ENCODE peak calls at places on chromosomes 5 and 9, in ten cellular contexts. H is ecto neural progenitor cell; S is natural killer cell treated with Interleukin-12 subunit alpha and Interleukin-12 subunit beta and Interleukin-15 and Interleukin-18, amount 100 ng/mL, for 72 hours; V is endodermal cell; X is H54; D is Kasumi-1; N is NCI-H1105; W is stimulated activated naive CD4-positive, alpha-beta T cell; F is NAMALWA; Y is stimulated activated CD4-positive, alpha-beta T cell treated with anti-CD3 and anti-CD28 coated beads, Interleukin-12 subunit alpha, Interleukin-12 subunit beta, amount 100 ng/mL, for 4 hours. O is an unnamed sample.

GRCh38 chr5:6495433-6496206 is 47.0 kb downstream of the UBE2QL1 start:
- DNase-seq in D (no peak), W (no peak), X (no peak), S (peak; percentile 29), H (no peak), F (no peak), V (no peak), Y (no peak), N (no peak), O (no peak)

GRCh38 chr5:96927008-96927407 is 8.9 kb upstream of the LNPEP start:
- DNase-seq in D (no peak), H (no peak), W (no peak), F (no peak), V (no peak), N (no peak), Y (no peak), X (no peak), S (no peak), O (no peak)

GRCh38 chr5:56585466-56585865 is 229.9 kb upstream of the MAP3K1 start:
- DNase-seq in D (no peak), S (no peak), X (no peak), W (no peak), F (no peak), Y (no peak), V (no peak), N (no peak), H (no peak), O (no peak)

GRCh38 chr5:11248958-11249357 is 487.9 kb upstream of the DAP start:
- DNase-seq in H (no peak), Y (no peak), D (peak; percentile 10), F (no peak), X (no peak), S (no peak), W (no peak), N (no peak), V (no peak), O (no peak)

GRCh38 chr5:95988094-95988493 is 26.4 kb upstream of the ELL2 start:
- DNase-seq in F (no peak), X (no peak), H (no peak), Y (no peak), S (no peak), W (no peak), D (no peak), V (no peak), N (no peak), O (no peak)

GRCh38 chr5:174281855-174282254 is 236.3 kb downstream of the NSG2 start:
- DNase-seq in X (no peak), F (no peak), V (no peak), Y (no peak), H (no peak), W (no peak), N (no peak), D (no peak), S (no peak), O (no peak)

GRCh38 chr9:112140936-112141335 is 34.2 kb downstream of the SUSD1 start:
- DNase-seq in W (no peak), F (no peak), H (no peak), S (no peak), X (no peak), N (no peak), V (no peak), D (no peak), Y (no peak), O (no peak)

GRCh38 chr9:120366646-120367019 is 213.3 kb downstream of the CDK5RAP2 start:
- DNase-seq in F (no peak), V (peak; percentile 77), D (no peak), X (peak; percentile 99), N (no peak), W (no peak), S (no peak), Y (no peak), H (no peak), O (peak; percentile 62)

GRCh38 chr5:172886974-172887491 is 53.0 kb downstream of the ERGIC1 start:
- DNase-seq in Y (no peak), S (no peak), N (no peak), X (no peak), V (no peak), W (no peak), D (peak; percentile 13), H (no peak), F (no peak), O (peak; percentile 93)

GRCh38 chr5:155514105-155514563 is 500.6 kb downstream of the KIF4B start:
- DNase-seq in D (no peak), W (no peak), H (no peak), V (peak; percentile 58), X (no peak), S (no peak), F (no peak), N (no peak), Y (no peak), O (no peak)

GRCh38 chr5:665541-665955 is 27.6 kb downstream of the TPPP start:
- DNase-seq in S (no peak), X (no peak), N (no peak), F (no peak), H (no peak), Y (no peak), W (no peak), V (peak; percentile 82), D (no peak), O (no peak)

GRCh38 chr9:6785682-6786081 is 27.9 kb downstream of the KDM4C start:
- DNase-seq in D (no peak), S (no peak), W (no peak), Y (no peak), F (no peak), V (no peak), X (no peak), N (no peak), H (no peak), O (no peak)

GRCh38 chr9:68505681-68506409 is 34.8 kb downstream of the TMEM252 start:
- DNase-seq in V (no peak), D (peak; percentile 46), F (peak; percentile 40), N (no peak), Y (no peak), W (no peak), X (no peak), S (no peak), H (no peak), O (no peak)

GRCh38 chr5:128395073-128395472 is 143.0 kb downstream of the FBN2 start:
- DNase-seq in H (no peak), W (no peak), N (no peak), X (no peak), S (no peak), F (no peak), V (no peak), D (no peak), Y (no peak), O (no peak)

GRCh38 chr9:116860509-116861120 is 173.5 kb downstream of the TRIM32 start:
- DNase-seq in W (no peak), F (peak; percentile 45), S (no peak), H (peak; percentile 81), V (peak; percentile 96), X (peak; percentile 89), Y (no peak), N (peak; percentile 49), D (peak; percentile 28), O (peak; percentile 2)

GRCh38 chr5:14190194-14191164 is 47.3 kb downstream of the TRIO start:
- DNase-seq in W (no peak), N (no peak), S (no peak), V (no peak), H (no peak), F (no peak), D (no peak), Y (no peak), X (peak; percentile 30), O (peak; percentile 97)

GRCh38 chr5:27845248-27845647 is 806.9 kb upstream of the CDH9 start:
- DNase-seq in V (no peak), N (no peak), W (no peak), D (no peak), H (no peak), S (no peak), F (no peak), X (no peak), Y (no peak), O (no peak)

GRCh38 chr9:121892706-121893105 is 200.4 kb downstream of the TTLL11 start:
- DNase-seq in F (no peak), N (no peak), X (no peak), S (no peak), Y (no peak), H (no peak), W (no peak), V (no peak), D (no peak), O (no peak)

GRCh38 chr5:132456553-132457361 is 33.8 kb downstream of the IRF1 start:
- DNase-seq in F (peak; percentile 85), W (peak; percentile 38), S (peak; percentile 90), V (no peak), Y (no peak), D (peak; percentile 95), H (no peak), N (no peak), X (no peak), O (no peak)

GRCh38 chr9:130058154-130058553 is 4.4 kb downstream of the GPR107 start:
- DNase-seq in S (no peak), X (no peak), N (no peak), Y (no peak), D (no peak), H (no peak), W (no peak), F (peak; percentile 33), V (no peak), O (no peak)

GRCh38 chr5:148760945-148761638 is 65.3 kb upstream of the ADRB2 start:
- DNase-seq in S (peak; percentile 65), Y (no peak), W (no peak), H (no peak), F (no peak), X (no peak), N (no peak), V (no peak), D (no peak), O (no peak)

GRCh38 chr5:87113848-87114247 is 153.8 kb upstream of the RASA1 start:
- DNase-seq in H (no peak), N (no peak), Y (no peak), D (no peak), W (no peak), F (peak; percentile 7), X (no peak), V (no peak), S (no peak), O (peak; percentile 45)

GRCh38 chr5:132260051-132260450 is 2.6 kb downstream of the PDLIM4 start:
- DNase-seq in N (no peak), X (no peak), F (no peak), V (peak; percentile 38), W (no peak), S (no peak), Y (no peak), D (no peak), H (peak; percentile 29), O (no peak)

GRCh38 chr9:72526901-72527800 is 5.7 kb downstream of the TMC1 start:
- DNase-seq in Y (peak; percentile 60), N (no peak), X (peak; percentile 88), W (peak; percentile 45), D (peak; percentile 70), S (no peak), H (peak; percentile 71), V (peak; percentile 89), F (no peak), O (peak; percentile 50)

GRCh38 chr9:16869140-16869903 is 1.1 kb downstream of the BNC2 start:
- DNase-seq in X (no peak), N (no peak), W (no peak), V (peak; percentile 67), S (no peak), D (no peak), Y (no peak), H (peak; percentile 54), F (no peak), O (no peak)

GRCh38 chr9:32918628-32919027 is 82.8 kb downstream of the APTX start:
- DNase-seq in X (no peak), F (no peak), W (no peak), Y (no peak), V (peak; percentile 54), S (no peak), N (no peak), H (no peak), D (no peak), O (no peak)

GRCh38 chr5:172488221-172488620 is 33.9 kb upstream of the SH3PXD2B start:
- DNase-seq in S (no peak), Y (no peak), H (no peak), W (no peak), F (no peak), D (no peak), X (no peak), N (no peak), V (peak; percentile 52), O (no peak)

O was measured in AG04449.